ENCODE peak calls at places on chromosomes 2 and 18, in five cellular contexts. L, D, H, V and P are unnamed samples.

GRCh38 chr18:33532978-33533377 is 45.0 kb upstream of the ASXL3 start:
- DNase-seq in L (no peak), H (no peak), D (peak), V (no peak), P (no peak)

GRCh38 chr2:239521518-239521815 is 120.6 kb upstream of the HDAC4 start:
- DNase-seq in V (no peak), H (no peak), D (no peak), L (peak), P (no peak)

GRCh38 chr18:63476666-63477065 is at the start of gene SERPINB5:
- DNase-seq in D (peak), H (no peak), V (no peak), L (no peak), P (no peak)

GRCh38 chr2:203918264-203918663 is 18.3 kb upstream of the ICOS start:
- DNase-seq in H (no peak), V (peak), L (no peak), D (no peak), P (no peak)

GRCh38 chr2:108786354-108787208 is at the start of gene CCDC138:
- DNase-seq in D (peak), V (peak), H (peak), L (peak), P (peak)

GRCh38 chr2:237498341-237498740 is 11.3 kb downstream of the MLPH start:
- DNase-seq in D (no peak), V (no peak), H (peak), L (no peak), P (no peak)

GRCh38 chr18:45666006-45666405 is 50.7 kb downstream of the SLC14A2 start:
- DNase-seq in D (no peak), H (no peak), V (no peak), L (no peak), P (no peak)

GRCh38 chr2:189548686-189549439 is 31.7 kb downstream of the SLC40A1 start:
- DNase-seq in H (peak), L (no peak), D (no peak), V (no peak), P (no peak)

GRCh38 chr2:176127769-176128072 is 1.8 kb upstream of the HOXD8 start:
- DNase-seq in V (no peak), L (no peak), H (no peak), D (no peak), P (no peak)

GRCh38 chr2:136399667-136400316 is 281.8 kb upstream of the CXCR4 start:
- DNase-seq in D (no peak), V (no peak), L (no peak), H (no peak), P (no peak)

GRCh38 chr2:148534416-148535205 is 109.9 kb upstream of the EPC2 start:
- DNase-seq in D (no peak), L (peak), V (no peak), H (no peak), P (peak)

GRCh38 chr2:232928564-232929302 is 58.7 kb downstream of the SNORC start:
- DNase-seq in D (no peak), L (no peak), H (no peak), V (peak), P (no peak)

GRCh38 chr2:152122161-152122560 is 23.3 kb upstream of the CACNB4 start:
- DNase-seq in V (no peak), D (no peak), L (no peak), H (no peak), P (no peak)

GRCh38 chr2:5474716-5475115 is 217.5 kb upstream of the SOX11 start:
- DNase-seq in H (no peak), D (no peak), V (no peak), L (no peak), P (no peak)

GRCh38 chr18:63697261-63697660 is 5.5 kb upstream of the SERPINB11 start:
- DNase-seq in L (no peak), H (peak), D (no peak), V (no peak), P (no peak)

DNA sequence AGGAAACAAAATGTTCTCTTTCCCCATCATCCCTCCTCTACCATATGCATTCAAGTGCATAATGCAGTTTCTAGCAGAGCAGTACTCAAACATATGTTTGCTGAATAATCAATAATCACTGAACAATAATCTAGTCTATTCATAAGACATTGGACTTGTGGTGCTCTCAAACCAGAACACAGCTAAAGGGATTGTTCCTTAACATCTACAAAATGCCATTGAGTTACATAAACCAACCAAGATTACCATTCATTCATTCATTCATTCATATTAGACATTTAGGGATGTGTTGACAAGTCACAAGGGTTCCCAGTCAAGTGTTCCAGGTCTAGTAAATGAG is 3.9 kb downstream of the CLHC1 start:
- DNase-seq in L (no peak), D (no peak), H (no peak), V (no peak), P (no peak)
- H3K4me3 ChIP-seq in L (no peak), D (no peak), H (no peak), V (no peak), P (no peak)

GRCh38 chr2:38263293-38263692 is 113.8 kb downstream of the ATL2 start:
- DNase-seq in D (no peak), V (no peak), L (no peak), H (no peak), P (no peak)

GRCh38 chr2:38262514-38262871 is 114.6 kb downstream of the ATL2 start:
- DNase-seq in H (no peak), V (peak), D (no peak), L (no peak), P (no peak)

GRCh38 chr2:38261569-38262513 is 115.2 kb downstream of the ATL2 start:
- DNase-seq in V (peak), L (no peak), D (no peak), H (no peak), P (no peak)

GRCh38 chr2:38260972-38261371 is 116.1 kb downstream of the ATL2 start:
- DNase-seq in H (no peak), L (no peak), D (no peak), V (no peak), P (no peak)

DNA sequence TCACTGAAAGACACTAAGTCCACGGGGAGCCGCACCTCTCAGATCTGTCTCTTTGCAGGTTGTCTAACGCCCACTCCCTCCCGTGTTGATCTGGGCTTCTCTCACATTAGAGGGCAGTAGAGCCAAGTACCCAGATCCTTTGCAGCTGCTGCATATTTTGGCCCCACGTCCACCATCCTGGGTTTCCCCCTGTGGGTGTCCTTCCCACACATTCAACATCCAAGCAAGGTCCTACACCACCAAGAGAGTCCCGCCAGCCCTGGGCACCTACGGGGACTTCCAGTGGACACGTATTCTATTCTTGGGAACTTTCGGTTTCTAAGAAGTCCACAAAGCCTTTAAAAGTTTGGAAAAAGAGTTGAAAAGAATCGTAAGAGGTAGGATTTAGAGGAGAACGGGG is 116.6 kb downstream of the ATL2 start:
- DNase-seq in V (no peak), H (no peak), L (no peak), D (no peak), P (no peak)
- TF ChIP-seq CTCF in V (no peak), H (no peak), L (no peak), D (no peak), P (no peak)

GRCh38 chr18:79983253-79983652 is 5.1 kb downstream of the TXNL4A start:
- DNase-seq in V (no peak), H (no peak), L (no peak), D (peak), P (no peak)

GRCh38 chr18:79980585-79980984 is 7.8 kb downstream of the TXNL4A start:
- DNase-seq in L (no peak), D (no peak), H (no peak), V (no peak), P (no peak)

GRCh38 chr18:79983793-79984192 is 4.6 kb downstream of the TXNL4A start:
- DNase-seq in H (no peak), D (no peak), V (no peak), L (no peak), P (no peak)

GRCh38 chr18:79985172-79985571 is 3.2 kb downstream of the TXNL4A start:
- DNase-seq in H (no peak), D (no peak), V (no peak), L (no peak), P (no peak)

DNA sequence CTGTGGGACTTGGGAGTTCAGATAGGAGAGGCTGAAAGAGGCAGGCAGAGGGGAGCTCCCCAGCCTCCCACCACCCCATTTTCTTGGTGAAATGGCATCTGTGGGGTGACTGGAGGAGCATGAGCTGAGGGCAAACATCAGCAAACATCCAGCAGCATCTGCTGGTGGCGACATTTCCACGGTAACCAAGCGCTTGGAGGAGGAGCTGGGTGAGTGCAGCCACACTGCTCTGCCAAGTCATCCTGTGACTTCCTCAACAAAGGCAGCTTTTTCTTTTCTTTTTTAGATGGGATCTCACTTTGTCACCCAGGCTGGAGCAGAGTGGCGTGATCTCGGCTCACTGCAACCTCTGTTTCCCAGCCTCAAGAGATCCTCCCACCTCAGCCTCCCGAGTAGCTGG is 5.6 kb downstream of the TXNL4A start:
- DNase-seq in D (no peak), H (peak), L (no peak), V (no peak), P (no peak)
- H3K4me3 ChIP-seq in D (no peak), H (no peak), L (no peak), V (no peak), P (no peak)

GRCh38 chr2:179584760-179585159 is 276.7 kb downstream of the ZNF385B start:
- DNase-seq in D (no peak), H (no peak), V (no peak), L (no peak), P (no peak)

GRCh38 chr2:179579744-179580143 is 281.7 kb downstream of the ZNF385B start:
- DNase-seq in H (no peak), L (no peak), V (no peak), D (peak), P (no peak)

GRCh38 chr2:179578171-179578916 is 283.1 kb downstream of the ZNF385B start:
- DNase-seq in D (no peak), L (no peak), H (no peak), V (no peak), P (no peak)

GRCh38 chr2:179581605-179582004 is 279.8 kb downstream of the ZNF385B start:
- DNase-seq in L (no peak), H (no peak), D (no peak), V (no peak), P (no peak)

GRCh38 chr2:179580378-179581146 is 280.9 kb downstream of the ZNF385B start:
- DNase-seq in V (no peak), H (no peak), D (no peak), L (peak), P (no peak)
- TF ChIP-seq CTCF in V (no peak), H (no peak), D (no peak), L (no peak), P (no peak)